ENCODE peak calls at places on chromosomes 7 and 10, in six cellular contexts. Q, D, H, J, M and T are unnamed samples.

GRCh38 chr10:79399242-79399831 is 46.1 kb downstream of the ZCCHC24 start:
- DNase-seq in H (peak), D (peak), M (peak), J (peak), Q (peak), T (peak)

GRCh38 chr10:76071638-76072317 is 640.4 kb downstream of the LRMDA start:
- DNase-seq in Q (peak), M (no peak), D (peak), J (no peak), H (no peak), T (no peak)

GRCh38 chr10:45575966-45576597 is 96.5 kb downstream of the ZFAND4 start:
- DNase-seq in M (no peak), Q (no peak), D (no peak), H (no peak), J (no peak), T (no peak)

GRCh38 chr10:110118891-110119621 is 88.3 kb upstream of the MXI1 start:
- DNase-seq in Q (no peak), M (no peak), D (no peak), H (no peak), J (no peak), T (no peak)

GRCh38 chr10:128174581-128175559 is 48.6 kb upstream of the MKI67 start:
- DNase-seq in Q (no peak), M (no peak), H (no peak), D (no peak), J (no peak), T (no peak)

GRCh38 chr10:73591935-73592699 is 975 bp upstream of the USP54 start:
- DNase-seq in J (peak), M (peak), Q (peak), D (peak), H (peak), T (no peak)

GRCh38 chr7:141045842-141046630 is 27.8 kb upstream of the TMEM178B start:
- DNase-seq in Q (no peak), J (no peak), M (no peak), D (peak), H (no peak), T (peak)

GRCh38 chr7:15977663-15978062 is 291.2 kb upstream of the MEOX2 start:
- DNase-seq in Q (peak), J (no peak), D (peak), M (no peak), H (no peak), T (no peak)

GRCh38 chr10:118615888-118616287 is 20.4 kb upstream of the PRLHR start:
- DNase-seq in H (no peak), D (no peak), M (no peak), Q (no peak), J (no peak), T (no peak)

GRCh38 chr7:107442678-107443077 is 27.2 kb upstream of the GPR22 start:
- DNase-seq in Q (no peak), J (no peak), D (no peak), H (no peak), M (no peak), T (no peak)

GRCh38 chr7:150405584-150406310 is 26.6 kb downstream of the ZNF775 start:
- DNase-seq in H (no peak), M (no peak), J (no peak), D (no peak), Q (no peak), T (no peak)

GRCh38 chr7:150403376-150404171 is 24.4 kb downstream of the ZNF775 start:
- DNase-seq in D (no peak), H (peak), Q (no peak), M (no peak), J (no peak), T (no peak)

GRCh38 chr7:150406311-150406564 is 27.1 kb downstream of the ZNF775 start:
- DNase-seq in H (no peak), M (no peak), J (no peak), Q (no peak), D (no peak), T (no peak)

GRCh38 chr7:150404172-150404784 is 25.1 kb downstream of the ZNF775 start:
- DNase-seq in H (peak), Q (no peak), J (no peak), M (no peak), D (no peak), T (no peak)

GRCh38 chr7:150404785-150405583 is 25.9 kb downstream of the ZNF775 start:
- DNase-seq in H (peak), J (peak), M (peak), D (peak), Q (peak), T (no peak)
- TF ChIP-seq CTCF in H (no peak), J (peak), M (no peak), D (no peak), Q (no peak), T (peak)

GRCh38 chr7:134667899-134668298 is 21.2 kb downstream of the BPGM start:
- DNase-seq in H (no peak), J (no peak), M (no peak), D (no peak), Q (no peak), T (no peak)

GRCh38 chr7:134669388-134669787 is 22.7 kb downstream of the BPGM start:
- DNase-seq in M (no peak), Q (no peak), H (no peak), D (no peak), J (no peak), T (no peak)

GRCh38 chr7:134674424-134674823 is 27.8 kb downstream of the BPGM start:
- DNase-seq in M (no peak), H (no peak), D (no peak), J (no peak), Q (no peak), T (no peak)

GRCh38 chr7:134671670-134672069 is 25.0 kb downstream of the BPGM start:
- DNase-seq in D (no peak), Q (peak), M (no peak), J (no peak), H (no peak), T (no peak)

GRCh38 chr7:134669845-134670373 is 23.3 kb downstream of the BPGM start:
- DNase-seq in H (peak), D (peak), J (no peak), M (peak), Q (peak), T (no peak)
- H3K4me3 ChIP-seq in H (no peak), D (peak), J (no peak), M (no peak), Q (peak), T (no peak)

GRCh38 chr10:34698979-34699378 is 116.1 kb downstream of the PARD3 start:
- DNase-seq in J (no peak), M (no peak), D (peak), Q (peak), H (peak), T (peak)
- TF ChIP-seq CTCF in J (no peak), M (no peak), D (no peak), Q (no peak), H (no peak), T (no peak)

GRCh38 chr7:148701414-148701813 is 2.7 kb downstream of the CUL1 start:
- DNase-seq in Q (peak), M (no peak), D (peak), J (no peak), H (no peak), T (no peak)
- H3K4me3 ChIP-seq in Q (peak), M (no peak), D (peak), J (peak), H (no peak), T (no peak)

DNA sequence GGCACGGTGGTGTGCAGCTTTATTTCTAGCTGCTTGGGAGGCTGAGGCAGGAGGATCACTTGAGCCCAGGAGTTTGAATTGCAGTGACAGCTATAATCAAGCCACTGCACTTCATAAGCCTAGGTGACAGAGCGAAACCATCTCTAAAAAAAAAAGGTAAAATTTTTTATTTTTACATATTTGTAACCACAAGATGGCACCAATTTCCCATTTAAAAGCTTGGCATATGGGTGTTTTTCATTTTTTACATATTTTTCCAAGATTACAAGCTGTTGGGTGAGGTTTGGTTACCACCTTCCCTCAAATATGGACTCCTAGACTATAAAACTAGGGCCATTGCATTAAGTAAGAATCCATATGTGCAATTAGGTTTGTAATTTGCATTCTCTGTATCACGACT is 129.2 kb upstream of the ACBD5 start:
- DNase-seq in H (no peak), J (no peak), M (no peak), Q (peak), D (peak), T (no peak)
- TF ChIP-seq CTCF in H (no peak), J (no peak), M (no peak), Q (peak), D (no peak), T (no peak)

GRCh38 chr10:125052146-125052545 is 108.2 kb downstream of the CTBP2 start:
- DNase-seq in H (no peak), Q (no peak), M (no peak), D (no peak), J (no peak), T (no peak)
- H3K4me3 ChIP-seq in H (no peak), Q (no peak), M (no peak), D (no peak), J (no peak), T (no peak)

GRCh38 chr7:23013715-23014649 is at the start of gene HYCC1:
- DNase-seq in J (peak), M (peak), D (peak), H (peak), Q (peak), T (peak)

GRCh38 chr7:23011222-23011924 is 2.6 kb downstream of the HYCC1 start:
- DNase-seq in J (no peak), D (no peak), H (no peak), M (no peak), Q (no peak), T (no peak)

GRCh38 chr7:23012797-23013714 is 874 bp downstream of the HYCC1 start:
- DNase-seq in J (no peak), D (peak), M (peak), Q (no peak), H (peak), T (peak)

GRCh38 chr7:23014681-23015080 is 751 bp upstream of the HYCC1 start:
- DNase-seq in H (no peak), D (no peak), Q (no peak), M (no peak), J (no peak), T (no peak)

GRCh38 chr7:23012186-23012585 is 1.7 kb downstream of the HYCC1 start:
- DNase-seq in D (no peak), M (no peak), J (no peak), H (no peak), Q (no peak), T (no peak)
- TF ChIP-seq CTCF in D (no peak), M (no peak), J (no peak), H (no peak), Q (no peak), T (no peak)

GRCh38 chr7:24916463-24917040 is 63.4 kb downstream of the OSBPL3 start:
- DNase-seq in H (no peak), D (peak), Q (no peak), J (no peak), M (no peak), T (no peak)

GRCh38 chr7:24920702-24921679 is 59.0 kb downstream of the OSBPL3 start:
- DNase-seq in Q (no peak), H (peak), J (no peak), M (peak), D (peak), T (no peak)

GRCh38 chr7:24913791-24914464 is 66.0 kb downstream of the OSBPL3 start:
- DNase-seq in J (no peak), H (no peak), D (no peak), Q (peak), M (no peak), T (no peak)

GRCh38 chr7:24914465-24914859 is 65.5 kb downstream of the OSBPL3 start:
- DNase-seq in M (no peak), J (no peak), H (no peak), Q (no peak), D (no peak), T (no peak)

DNA sequence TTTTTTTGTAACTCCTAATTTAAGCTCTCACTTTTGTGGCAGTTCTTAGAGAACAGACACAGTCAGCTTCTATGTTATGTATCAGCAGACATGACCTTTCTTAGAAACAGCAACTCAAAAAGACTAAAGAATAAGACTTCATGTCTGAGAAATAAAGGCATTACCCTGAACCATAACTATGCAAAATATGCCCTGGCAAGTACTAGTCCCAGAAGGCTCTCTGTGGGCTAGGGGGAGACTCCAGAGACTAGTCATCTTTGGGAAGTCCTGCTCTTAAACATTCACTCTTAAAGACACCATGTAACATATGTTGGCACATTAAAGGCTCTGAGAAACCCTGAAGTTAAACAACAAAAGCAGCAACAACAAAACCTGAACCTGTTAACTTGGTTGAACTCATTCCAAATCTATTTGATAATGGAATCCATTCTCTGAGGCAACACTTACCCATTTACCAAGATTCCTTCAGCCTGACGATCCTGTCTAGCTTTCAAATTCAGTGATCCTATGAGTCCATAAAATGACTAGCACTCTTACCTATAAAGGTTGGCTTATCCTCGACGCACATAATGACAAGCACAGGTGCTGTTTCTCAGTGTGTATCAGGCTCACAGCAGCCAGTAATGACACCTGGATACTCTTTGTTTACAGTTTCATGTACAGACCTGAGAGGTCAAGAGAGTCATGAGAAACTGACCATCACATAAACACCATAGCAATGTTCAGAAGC is 62.3 kb downstream of the OSBPL3 start:
- DNase-seq in H (no peak), Q (peak), J (no peak), D (peak), M (no peak), T (peak)
- H3K4me3 ChIP-seq in H (no peak), Q (no peak), J (no peak), D (no peak), M (no peak), T (no peak)

GRCh38 chr10:124516181-124516580 is 54.6 kb downstream of the LHPP start:
- DNase-seq in Q (no peak), D (no peak), M (peak), H (no peak), J (no peak), T (no peak)
- TF ChIP-seq CTCF in Q (no peak), D (no peak), M (no peak), H (no peak), J (no peak), T (no peak)